ENCODE peak calls at places on chromosomes 1 and 21, in eight cellular contexts. P is activated CD4-positive, alpha-beta T cell treated with anti-CD3 and anti-CD28 coated beads, Interleukin-2, amount 50 U/mL, for 1 hour; B is AG09309; S is COR-L47; F is NT2/D1; L is HFFc6; D is immature natural killer cell; V is GM10248. Q is an unnamed sample.

GRCh38 chr1:232422901-232423300 is 207.0 kb downstream of the SIPA1L2 start:
- DNase-seq in P (no peak), B (no peak), S (no peak), F (no peak), L (no peak), D (no peak), V (no peak), Q (no peak)

GRCh38 chr1:191174298-191174697 is 696.6 kb upstream of the BRINP3 start:
- DNase-seq in P (no peak), B (no peak), S (no peak), F (no peak), L (no peak), D (no peak), V (peak; percentile 32), Q (no peak)

GRCh38 chr1:81165963-81166362 is 634.8 kb upstream of the ADGRL2 start:
- DNase-seq in P (no peak), B (no peak), S (no peak), F (no peak), L (no peak), D (no peak), V (no peak), Q (no peak)

GRCh38 chr1:212512731-212513559 is 80.2 kb downstream of the NENF start:
- DNase-seq in P (no peak), B (no peak), S (no peak), F (no peak), L (peak; percentile 33), D (no peak), V (no peak), Q (peak; percentile 64)

GRCh38 chr1:110087812-110088738 is 17.6 kb upstream of the ALX3 start:
- DNase-seq in P (peak; percentile 41), B (peak; percentile 23), S (peak; percentile 68), F (peak; percentile 63), L (peak; percentile 73), D (peak; percentile 33), V (peak; percentile 78), Q (peak; percentile 69)

GRCh38 chr1:51512611-51513010 is 6.5 kb downstream of the EPS15 start:
- DNase-seq in P (no peak), B (no peak), S (no peak), F (no peak), L (no peak), D (no peak), V (no peak), Q (no peak)

GRCh38 chr1:241608379-241609033 is 31.7 kb downstream of the CHML start:
- DNase-seq in P (no peak), B (peak; percentile 23), S (no peak), F (no peak), L (peak; percentile 46), D (no peak), V (no peak), Q (no peak)

GRCh38 chr1:52928083-52928404 is 968 bp downstream of the SCP2 start:
- DNase-seq in P (no peak), B (no peak), S (no peak), F (no peak), L (no peak), D (no peak), V (no peak), Q (no peak)

GRCh38 chr1:112461200-112461871 is 47.4 kb upstream of the WNT2B start:
- DNase-seq in P (no peak), B (no peak), S (no peak), F (no peak), L (no peak), D (no peak), V (no peak), Q (peak; percentile 63)

GRCh38 chr1:172041689-172042088 is 200.4 kb downstream of the DNM3 start:
- DNase-seq in P (no peak), B (no peak), S (no peak), F (no peak), L (peak; percentile 25), D (no peak), V (no peak), Q (no peak)

GRCh38 chr1:7281821-7282220 is 489.3 kb upstream of the VAMP3 start:
- DNase-seq in P (no peak), B (peak; percentile 45), S (no peak), F (no peak), L (peak; percentile 86), D (no peak), V (no peak), Q (no peak)

GRCh38 chr1:30763654-30764248 is 6.2 kb upstream of the LAPTM5 start:
- DNase-seq in P (no peak), B (no peak), S (no peak), F (no peak), L (peak; percentile 30), D (no peak), V (no peak), Q (peak; percentile 63)

GRCh38 chr1:197774691-197775281 is 494 bp downstream of the DENND1B start:
- DNase-seq in P (peak; percentile 36), B (no peak), S (peak; percentile 55), F (no peak), L (peak; percentile 29), D (peak; percentile 67), V (peak; percentile 54), Q (peak; percentile 28)

GRCh38 chr1:98316286-98316685 is 345.2 kb upstream of the SNX7 start:
- DNase-seq in P (no peak), B (no peak), S (no peak), F (no peak), L (peak; percentile 50), D (no peak), V (no peak), Q (no peak)

GRCh38 chr1:210302501-210302900 is 26.2 kb upstream of the HHAT start:
- DNase-seq in P (no peak), B (no peak), S (no peak), F (no peak), L (no peak), D (no peak), V (no peak), Q (no peak)

GRCh38 chr1:10830961-10831669 is 34.7 kb upstream of the CASZ1 start:
- DNase-seq in P (no peak), B (no peak), S (no peak), F (no peak), L (peak; percentile 2), D (no peak), V (no peak), Q (no peak)

GRCh38 chr1:223844962-223845809 is 561 bp downstream of the TP53BP2 start:
- DNase-seq in P (peak; percentile 51), B (no peak), S (peak; percentile 57), F (peak; percentile 27), L (peak; percentile 37), D (peak; percentile 71), V (peak; percentile 22), Q (peak; percentile 62)

GRCh38 chr1:9164537-9164910 is 35.6 kb upstream of the GPR157 start:
- DNase-seq in P (no peak), B (no peak), S (no peak), F (no peak), L (no peak), D (no peak), V (no peak), Q (no peak)

GRCh38 chr1:209473023-209473422 is 110.5 kb upstream of the CAMK1G start:
- DNase-seq in P (no peak), B (no peak), S (no peak), F (peak; percentile 84), L (no peak), D (no peak), V (no peak), Q (no peak)

GRCh38 chr1:17588048-17588781 is 48.7 kb downstream of the ARHGEF10L start:
- DNase-seq in P (no peak), B (peak; percentile 39), S (no peak), F (no peak), L (peak; percentile 78), D (no peak), V (no peak), Q (peak; percentile 93)

GRCh38 chr1:166905930-166906329 is 29.9 kb upstream of the TADA1 start:
- DNase-seq in P (no peak), B (peak; percentile 80), S (no peak), F (no peak), L (peak; percentile 79), D (no peak), V (no peak), Q (no peak)

GRCh38 chr1:81954388-81955023 is 153.8 kb downstream of the ADGRL2 start:
- DNase-seq in P (no peak), B (no peak), S (peak; percentile 65), F (no peak), L (no peak), D (no peak), V (no peak), Q (no peak)

GRCh38 chr1:151459331-151460046 is at the start of gene POGZ:
- DNase-seq in P (peak; percentile 95), B (peak; percentile 94), S (peak; percentile 91), F (peak; percentile 96), L (peak; percentile 97), D (peak; percentile 93), V (peak; percentile 92), Q (peak; percentile 92)

GRCh38 chr1:156114101-156114918 is at the start of gene LMNA:
- DNase-seq in P (peak; percentile 79), B (peak; percentile 93), S (peak; percentile 55), F (peak; percentile 87), L (peak; percentile 96), D (peak; percentile 71), V (peak; percentile 83), Q (peak; percentile 82)

GRCh38 chr1:151510957-151511635 is at the start of gene CGN:
- DNase-seq in P (peak; percentile 85), B (no peak), S (peak; percentile 95), F (peak; percentile 98), L (no peak), D (peak; percentile 87), V (peak; percentile 88), Q (peak; percentile 95)

GRCh38 chr1:114437812-114438211 is 73.2 kb downstream of the TRIM33 start:
- DNase-seq in P (no peak), B (no peak), S (no peak), F (no peak), L (no peak), D (no peak), V (no peak), Q (no peak)

GRCh38 chr21:45901061-45901690 is 80.4 kb upstream of the COL6A1 start:
- DNase-seq in P (no peak), B (no peak), S (no peak), F (no peak), L (no peak), D (no peak), V (no peak), Q (no peak)

GRCh38 chr1:97920832-97921571 is at the start of gene DPYD:
- DNase-seq in P (peak; percentile 81), B (peak; percentile 51), S (peak; percentile 91), F (peak; percentile 72), L (peak; percentile 88), D (peak; percentile 83), V (peak; percentile 87), Q (peak; percentile 89)

GRCh38 chr1:41800237-41800902 is 118.4 kb downstream of the HIVEP3 start:
- DNase-seq in P (no peak), B (no peak), S (no peak), F (no peak), L (no peak), D (no peak), V (peak; percentile 35), Q (no peak)

GRCh38 chr1:245337829-245338484 is 183.2 kb downstream of the KIF26B start:
- DNase-seq in P (no peak), B (no peak), S (no peak), F (no peak), L (peak; percentile 4), D (no peak), V (no peak), Q (peak; percentile 64)

GRCh38 chr1:47976267-47976666 is 20.9 kb downstream of the TRABD2B start:
- DNase-seq in P (no peak), B (no peak), S (no peak), F (no peak), L (no peak), D (no peak), V (no peak), Q (no peak)

GRCh38 chr1:4176841-4177240 is 276.8 kb upstream of the C1orf174 start:
- DNase-seq in P (no peak), B (no peak), S (no peak), F (no peak), L (no peak), D (no peak), V (no peak), Q (no peak)

GRCh38 chr1:15345711-15346355 is 63.9 kb upstream of the EFHD2 start:
- DNase-seq in P (peak; percentile 48), B (no peak), S (no peak), F (no peak), L (no peak), D (peak; percentile 81), V (peak; percentile 77), Q (peak; percentile 31)

GRCh38 chr1:211183924-211184323 is 50.0 kb upstream of the KCNH1 start:
- DNase-seq in P (no peak), B (no peak), S (no peak), F (no peak), L (no peak), D (no peak), V (no peak), Q (no peak)